ENCODE peak calls at places on chromosome 22, in seven cellular contexts. V is activated CD8-positive, alpha-beta memory T cell treated with anti-CD3 and anti-CD28 coated beads, Interleukin-2, amount 10 ng/mL, durations not matched to agents 7 days and 5 days; S is left cardiac atrium; H is C1 segment of cervical spinal cord; L is tibial nerve; F is pulmonary artery endothelial cell; C is NCI-H1417. A is an unnamed sample.

GRCh38 chr22:48288541-48288940 is 1526.1 kb downstream of the TBC1D22A start:
- DNase-seq in V (no peak), S (no peak), H (no peak), L (no peak), F (no peak), C (no peak), A (no peak)

GRCh38 chr22:39592104-39593060 is 21.8 kb downstream of the CACNA1I start:
- DNase-seq in V (no peak), S (no peak), H (no peak), L (no peak), F (peak), C (no peak), A (no peak)

GRCh38 chr22:43493297-43493696 is 81.5 kb downstream of the MPPED1 start:
- DNase-seq in V (no peak), S (no peak), H (no peak), L (no peak), F (no peak), C (no peak), A (no peak)

GRCh38 chr22:26168199-26168915 is 905 bp upstream of the SEZ6L start:
- DNase-seq in V (no peak), S (no peak), H (no peak), L (no peak), F (no peak), C (peak), A (no peak)

GRCh38 chr22:35525687-35526332 is 14.8 kb upstream of the RASD2 start:
- DNase-seq in V (no peak), S (no peak), H (no peak), L (no peak), F (no peak), C (no peak), A (no peak)

GRCh38 chr22:39306456-39307361 is 12.7 kb downstream of the RPL3 start:
- DNase-seq in V (peak), S (peak), H (peak), L (no peak), F (no peak), C (peak), A (no peak)

GRCh38 chr22:46213052-46213451 is 37.0 kb downstream of the CDPF1 start:
- DNase-seq in V (no peak), S (no peak), H (no peak), L (no peak), F (no peak), C (no peak), A (no peak)

GRCh38 chr22:36461665-36462474 is 19.6 kb downstream of the TXN2 start:
- DNase-seq in V (no peak), S (no peak), H (no peak), L (no peak), F (peak), C (peak), A (no peak)

GRCh38 chr22:24703101-24703500 is 71.4 kb downstream of the PIWIL3 start:
- DNase-seq in V (no peak), S (peak), H (no peak), L (no peak), F (no peak), C (peak), A (no peak)

GRCh38 chr22:26893034-26893710 is 235.8 kb downstream of the MIAT start:
- DNase-seq in V (no peak), S (no peak), H (no peak), L (no peak), F (no peak), C (peak), A (no peak)

GRCh38 chr22:22403771-22404170 is 104.8 kb downstream of the ZNF280B start:
- DNase-seq in V (no peak), S (no peak), H (no peak), L (no peak), F (no peak), C (no peak), A (no peak)

GRCh38 chr22:26360169-26360885 is 68.7 kb upstream of the ASPHD2 start:
- DNase-seq in V (peak), S (peak), H (peak), L (peak), F (peak), C (peak), A (peak)

GRCh38 chr22:19045094-19045493 is 77.1 kb downstream of the DGCR2 start:
- DNase-seq in V (no peak), S (no peak), H (no peak), L (no peak), F (no peak), C (no peak), A (no peak)

GRCh38 chr22:36405671-36406070 is 17.9 kb upstream of the MYH9 start:
- DNase-seq in V (peak), S (no peak), H (no peak), L (no peak), F (no peak), C (no peak), A (no peak)

GRCh38 chr22:35192121-35192918 is 65.0 kb upstream of the HMGXB4 start:
- DNase-seq in V (no peak), S (no peak), H (no peak), L (no peak), F (no peak), C (no peak), A (no peak)

GRCh38 chr22:32527756-32528155 is 53.1 kb downstream of the FBXO7 start:
- DNase-seq in V (no peak), S (no peak), H (no peak), L (no peak), F (no peak), C (no peak), A (no peak)

GRCh38 chr22:19448076-19448607 is 631 bp upstream of the C22orf39 start:
- DNase-seq in V (peak), S (no peak), H (no peak), L (no peak), F (no peak), C (peak), A (no peak)

GRCh38 chr22:37604875-37605274 is 3.8 kb upstream of the GGA1 start:
- DNase-seq in V (peak), S (no peak), H (no peak), L (no peak), F (no peak), C (no peak), A (no peak)

GRCh38 chr22:45096256-45096907 is 67.3 kb upstream of the NUP50 start:
- DNase-seq in V (peak), S (peak), H (peak), L (peak), F (no peak), C (peak), A (peak)

GRCh38 chr22:50306753-50307749 is at the start of gene PLXNB2:
- DNase-seq in V (peak), S (peak), H (peak), L (peak), F (no peak), C (peak), A (peak)

GRCh38 chr22:36365020-36365411 is 22.8 kb downstream of the MYH9 start:
- DNase-seq in V (peak), S (peak), H (no peak), L (no peak), F (peak), C (no peak), A (no peak)

GRCh38 chr22:25710501-25710900 is 31.5 kb upstream of the MYO18B start:
- DNase-seq in V (no peak), S (no peak), H (no peak), L (no peak), F (no peak), C (no peak), A (no peak)